ENCODE peak calls at places on chromosome 6, in eight cellular contexts. One of them, this sample, is unnamed. For H3K27me3, the result is how much of the 10 kb centered on the place peaks cover.

GRCh38 chr6:130851026-130851425 is 23.8 kb downstream of the SMLR1 start:
- DNase-seq in heart right ventricle: no peak
- DNase-seq in right atrium auricular region: no peak
- DNase-seq in AG04450: no peak
- DNase-seq in endothelial cell of umbilical vein: peak
- DNase-seq in GM06990: no peak
- DNase-seq in K562: no peak
- DNase-seq in hepatocyte: no peak
- DNase-seq in this sample: no peak

GRCh38 chr6:63783096-63783495 is 147.5 kb downstream of the PHF3 start:
- DNase-seq in heart right ventricle: no peak
- DNase-seq in right atrium auricular region: no peak
- DNase-seq in AG04450: no peak
- DNase-seq in endothelial cell of umbilical vein: no peak
- DNase-seq in GM06990: no peak
- DNase-seq in K562: no peak
- DNase-seq in hepatocyte: no peak
- DNase-seq in this sample: no peak

GRCh38 chr6:136920858-136921520 is 1.1 kb upstream of the SLC35D3 start:
- DNase-seq in heart right ventricle: peak
- DNase-seq in right atrium auricular region: no peak
- DNase-seq in AG04450: no peak
- DNase-seq in endothelial cell of umbilical vein: peak
- DNase-seq in GM06990: peak
- DNase-seq in K562: no peak
- DNase-seq in hepatocyte: peak
- DNase-seq in this sample: no peak

GRCh38 chr6:52373294-52373693 is 11.3 kb downstream of the PAQR8 start:
- DNase-seq in heart right ventricle: no peak
- DNase-seq in right atrium auricular region: no peak
- DNase-seq in AG04450: no peak
- DNase-seq in endothelial cell of umbilical vein: no peak
- DNase-seq in GM06990: no peak
- DNase-seq in K562: no peak
- DNase-seq in hepatocyte: no peak
- DNase-seq in this sample: no peak

GRCh38 chr6:106097368-106098231 is 11.5 kb downstream of the PRDM1 start:
- DNase-seq in heart right ventricle: no peak
- DNase-seq in right atrium auricular region: no peak
- DNase-seq in AG04450: no peak
- DNase-seq in endothelial cell of umbilical vein: peak
- DNase-seq in GM06990: no peak
- DNase-seq in K562: no peak
- DNase-seq in hepatocyte: no peak
- DNase-seq in this sample: no peak

GRCh38 chr6:91317247-91317646 is 730.4 kb upstream of the MAP3K7 start:
- DNase-seq in heart right ventricle: no peak
- DNase-seq in right atrium auricular region: no peak
- DNase-seq in AG04450: no peak
- DNase-seq in endothelial cell of umbilical vein: no peak
- DNase-seq in GM06990: no peak
- DNase-seq in K562: no peak
- DNase-seq in hepatocyte: no peak
- DNase-seq in this sample: no peak

GRCh38 chr6:107716688-107717089 is 107.4 kb downstream of the SCML4 start:
- DNase-seq in heart right ventricle: no peak
- DNase-seq in right atrium auricular region: no peak
- DNase-seq in AG04450: no peak
- DNase-seq in endothelial cell of umbilical vein: no peak
- DNase-seq in GM06990: peak
- DNase-seq in K562: peak
- DNase-seq in hepatocyte: no peak
- DNase-seq in this sample: no peak

GRCh38 chr6:145547596-145548325 is 187.6 kb downstream of the EPM2A start:
- DNase-seq in heart right ventricle: no peak
- DNase-seq in right atrium auricular region: no peak
- DNase-seq in AG04450: no peak
- DNase-seq in endothelial cell of umbilical vein: no peak
- DNase-seq in GM06990: no peak
- DNase-seq in K562: no peak
- DNase-seq in hepatocyte: no peak
- DNase-seq in this sample: peak

GRCh38 chr6:31899215-31899614 is 1.7 kb upstream of the EHMT2 start:
- DNase-seq in heart right ventricle: no peak
- DNase-seq in right atrium auricular region: no peak
- DNase-seq in AG04450: no peak
- DNase-seq in endothelial cell of umbilical vein: no peak
- DNase-seq in GM06990: no peak
- DNase-seq in K562: no peak
- DNase-seq in hepatocyte: no peak
- DNase-seq in this sample: no peak

GRCh38 chr6:31896493-31896855 is 1.0 kb downstream of the EHMT2 start:
- DNase-seq in heart right ventricle: no peak
- DNase-seq in right atrium auricular region: no peak
- DNase-seq in AG04450: no peak
- DNase-seq in endothelial cell of umbilical vein: no peak
- DNase-seq in GM06990: no peak
- DNase-seq in K562: no peak
- DNase-seq in hepatocyte: no peak
- DNase-seq in this sample: no peak

GRCh38 chr6:31896856-31897611 is 464 bp downstream of the EHMT2 start:
- DNase-seq in heart right ventricle: no peak
- DNase-seq in right atrium auricular region: no peak
- DNase-seq in AG04450: no peak
- DNase-seq in endothelial cell of umbilical vein: no peak
- DNase-seq in GM06990: no peak
- DNase-seq in K562: peak
- DNase-seq in hepatocyte: peak
- DNase-seq in this sample: no peak

GRCh38 chr6:31898200-31899011 is 908 bp upstream of the EHMT2 start:
- DNase-seq in heart right ventricle: no peak
- DNase-seq in right atrium auricular region: no peak
- DNase-seq in AG04450: no peak
- DNase-seq in endothelial cell of umbilical vein: peak
- DNase-seq in GM06990: no peak
- DNase-seq in K562: peak
- DNase-seq in hepatocyte: peak
- DNase-seq in this sample: no peak

DNA sequence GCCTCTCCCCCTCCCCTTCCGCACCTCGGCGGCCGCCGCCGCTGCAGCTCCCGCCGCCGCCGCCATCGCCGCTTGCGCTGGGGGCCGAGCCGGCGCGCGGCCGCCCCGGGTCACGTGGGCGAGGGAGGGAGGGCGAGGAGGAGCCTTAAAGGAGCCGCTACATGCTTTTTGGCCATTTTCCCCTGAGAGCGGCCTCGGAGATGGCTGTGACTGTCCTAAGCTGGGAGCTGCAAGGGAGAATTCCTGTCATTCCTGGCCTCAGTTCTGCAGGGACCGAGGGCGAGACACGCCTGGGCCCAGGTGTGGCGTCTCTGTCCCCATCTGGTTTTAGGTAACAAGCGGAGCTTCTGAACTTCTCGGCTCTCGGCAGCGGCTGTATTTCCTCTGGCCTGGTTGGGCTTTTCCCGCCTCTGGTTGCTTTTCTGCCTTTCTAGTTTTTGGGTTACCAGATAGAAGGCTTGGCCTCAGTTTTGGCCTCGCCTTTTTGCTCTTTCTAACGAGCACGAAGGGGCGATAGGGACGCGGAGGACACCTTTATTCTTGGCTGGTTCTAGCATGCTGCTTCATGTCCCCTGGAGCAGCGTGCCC is at the start of gene EHMT2:
- DNase-seq in heart right ventricle: peak
- DNase-seq in right atrium auricular region: peak
- DNase-seq in AG04450: no peak
- DNase-seq in endothelial cell of umbilical vein: peak
- DNase-seq in GM06990: peak
- DNase-seq in K562: peak
- DNase-seq in hepatocyte: peak
- DNase-seq in this sample: no peak
- TF ChIP-seq CTCF in heart right ventricle: no peak
- TF ChIP-seq CTCF in right atrium auricular region: no peak
- TF ChIP-seq CTCF in AG04450: no peak
- TF ChIP-seq CTCF in endothelial cell of umbilical vein: no peak
- TF ChIP-seq CTCF in GM06990: no peak
- TF ChIP-seq CTCF in K562: peak
- TF ChIP-seq CTCF in hepatocyte: no peak
- TF ChIP-seq CTCF in this sample: no peak

GRCh38 chr6:166005401-166005845 is 162.2 kb downstream of the TBXT start:
- DNase-seq in heart right ventricle: peak
- DNase-seq in right atrium auricular region: peak
- DNase-seq in AG04450: no peak
- DNase-seq in endothelial cell of umbilical vein: no peak
- DNase-seq in GM06990: no peak
- DNase-seq in K562: no peak
- DNase-seq in hepatocyte: peak
- DNase-seq in this sample: no peak

GRCh38 chr6:166005846-166006592 is 161.6 kb downstream of the TBXT start:
- DNase-seq in heart right ventricle: peak
- DNase-seq in right atrium auricular region: peak
- DNase-seq in AG04450: no peak
- DNase-seq in endothelial cell of umbilical vein: no peak
- DNase-seq in GM06990: no peak
- DNase-seq in K562: no peak
- DNase-seq in hepatocyte: peak
- DNase-seq in this sample: no peak

GRCh38 chr6:166008441-166009369 is 158.9 kb downstream of the TBXT start:
- DNase-seq in heart right ventricle: no peak
- DNase-seq in right atrium auricular region: no peak
- DNase-seq in AG04450: no peak
- DNase-seq in endothelial cell of umbilical vein: no peak
- DNase-seq in GM06990: no peak
- DNase-seq in K562: no peak
- DNase-seq in hepatocyte: peak
- DNase-seq in this sample: no peak

GRCh38 chr6:166007349-166008263 is 160.0 kb downstream of the TBXT start:
- DNase-seq in heart right ventricle: peak
- DNase-seq in right atrium auricular region: no peak
- DNase-seq in AG04450: no peak
- DNase-seq in endothelial cell of umbilical vein: no peak
- DNase-seq in GM06990: no peak
- DNase-seq in K562: no peak
- DNase-seq in hepatocyte: peak
- DNase-seq in this sample: no peak

GRCh38 chr6:166006593-166007301 is 160.9 kb downstream of the TBXT start:
- DNase-seq in heart right ventricle: no peak
- DNase-seq in right atrium auricular region: no peak
- DNase-seq in AG04450: no peak
- DNase-seq in endothelial cell of umbilical vein: no peak
- DNase-seq in GM06990: no peak
- DNase-seq in K562: no peak
- DNase-seq in hepatocyte: no peak
- DNase-seq in this sample: no peak
- H3K4me3 ChIP-seq in heart right ventricle: peak
- H3K4me3 ChIP-seq in right atrium auricular region: peak
- H3K4me3 ChIP-seq in AG04450: peak
- H3K4me3 ChIP-seq in endothelial cell of umbilical vein: no peak
- H3K4me3 ChIP-seq in GM06990: no peak
- H3K4me3 ChIP-seq in K562: no peak
- H3K4me3 ChIP-seq in hepatocyte: peak
- H3K4me3 ChIP-seq in this sample: peak

DNA sequence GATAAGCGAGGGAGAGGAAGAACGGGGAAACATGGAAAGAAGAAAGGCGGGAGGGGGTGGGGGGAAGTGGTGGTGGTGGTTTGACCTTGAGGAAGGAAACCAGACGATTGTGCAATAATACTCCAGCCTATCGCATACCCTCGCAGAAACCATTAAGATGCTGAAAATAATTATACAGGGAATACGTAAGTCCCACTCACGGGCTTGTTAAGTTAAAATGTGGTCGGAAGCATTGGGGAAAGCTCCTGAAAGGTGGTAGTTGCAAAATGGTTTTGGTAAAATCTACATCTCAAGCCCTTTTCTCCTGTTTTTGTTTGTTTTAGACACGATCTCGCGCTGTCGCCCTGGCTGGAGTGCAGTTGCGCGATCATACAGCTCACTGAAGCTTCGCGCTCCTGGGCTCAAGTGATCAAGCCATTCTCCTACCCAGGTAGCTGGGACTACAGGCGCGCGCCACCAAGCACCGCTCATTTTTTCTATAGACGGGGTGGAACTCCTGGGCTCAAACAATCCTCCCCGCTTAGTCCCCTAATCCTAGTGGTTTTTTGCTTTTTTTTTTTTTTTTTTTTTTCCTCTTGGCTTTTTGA is 128.9 kb upstream of the ZNF184 start:
- DNase-seq in heart right ventricle: no peak
- DNase-seq in right atrium auricular region: no peak
- DNase-seq in AG04450: no peak
- DNase-seq in endothelial cell of umbilical vein: no peak
- DNase-seq in GM06990: no peak
- DNase-seq in K562: peak
- DNase-seq in hepatocyte: peak
- DNase-seq in this sample: no peak
- H3K27me3 ChIP-seq in heart right ventricle: half or more
- H3K27me3 ChIP-seq in right atrium auricular region: under half
- H3K27me3 ChIP-seq in AG04450: under half
- H3K27me3 ChIP-seq in endothelial cell of umbilical vein: under half
- H3K27me3 ChIP-seq in GM06990: under half
- H3K27me3 ChIP-seq in K562: under half
- H3K27me3 ChIP-seq in hepatocyte: under half
- H3K27me3 ChIP-seq in this sample: under half

GRCh38 chr6:6217838-6218237 is 102.6 kb downstream of the F13A1 start:
- DNase-seq in heart right ventricle: no peak
- DNase-seq in right atrium auricular region: no peak
- DNase-seq in AG04450: no peak
- DNase-seq in endothelial cell of umbilical vein: no peak
- DNase-seq in GM06990: no peak
- DNase-seq in K562: no peak
- DNase-seq in hepatocyte: no peak
- DNase-seq in this sample: no peak
- TF ChIP-seq CTCF in heart right ventricle: no peak
- TF ChIP-seq CTCF in right atrium auricular region: no peak
- TF ChIP-seq CTCF in AG04450: no peak
- TF ChIP-seq CTCF in endothelial cell of umbilical vein: no peak
- TF ChIP-seq CTCF in GM06990: no peak
- TF ChIP-seq CTCF in K562: no peak
- TF ChIP-seq CTCF in hepatocyte: no peak
- TF ChIP-seq CTCF in this sample: no peak

GRCh38 chr6:160883560-160883959 is 108.0 kb upstream of the MAP3K4 start:
- DNase-seq in heart right ventricle: no peak
- DNase-seq in right atrium auricular region: no peak
- DNase-seq in AG04450: no peak
- DNase-seq in endothelial cell of umbilical vein: no peak
- DNase-seq in GM06990: no peak
- DNase-seq in K562: no peak
- DNase-seq in hepatocyte: no peak
- DNase-seq in this sample: no peak
- H3K4me3 ChIP-seq in heart right ventricle: no peak
- H3K4me3 ChIP-seq in right atrium auricular region: no peak
- H3K4me3 ChIP-seq in AG04450: no peak
- H3K4me3 ChIP-seq in endothelial cell of umbilical vein: no peak
- H3K4me3 ChIP-seq in GM06990: no peak
- H3K4me3 ChIP-seq in K562: no peak
- H3K4me3 ChIP-seq in hepatocyte: no peak
- H3K4me3 ChIP-seq in this sample: no peak